ENCODE peak calls at places on chromosomes 16 and 17, in six cellular contexts. K is HepG2, P is GM12892, Z is H1, R is GM12878, O is K562. M is an unnamed sample.
A peak's percentile ranks its signal among the peaks of the same experiment; 100 is the strongest.

GRCh38 chr17:70661342-70662222 is 492.2 kb downstream of the KCNJ2 start:
- DNase-seq in K (no peak), P (no peak), Z (no peak), R (no peak), O (no peak), M (no peak)

GRCh38 chr16:15792563-15792971 is 64.3 kb downstream of the MYH11 start:
- DNase-seq in K (no peak), P (no peak), Z (no peak), R (no peak), O (no peak), M (no peak)

GRCh38 chr17:19713901-19714361 is 2.5 kb downstream of the SLC47A2 start:
- DNase-seq in K (no peak), P (peak; percentile 17), Z (no peak), R (no peak), O (no peak), M (no peak)

GRCh38 chr16:52309761-52310416 is 237.1 kb downstream of the TOX3 start:
- DNase-seq in K (no peak), P (no peak), Z (no peak), R (no peak), O (no peak), M (no peak)

GRCh38 chr17:35841505-35841904 is 27.2 kb downstream of the HEATR9 start:
- DNase-seq in K (no peak), P (no peak), Z (no peak), R (no peak), O (no peak), M (no peak)

GRCh38 chr17:79913896-79914812 is 74.9 kb upstream of the CBX4 start:
- DNase-seq in K (no peak), P (no peak), Z (no peak), R (no peak), O (no peak), M (no peak)

GRCh38 chr16:47033176-47033575 is 59.7 kb upstream of the DNAJA2 start:
- DNase-seq in K (no peak), P (no peak), Z (no peak), R (no peak), O (no peak), M (no peak)

GRCh38 chr16:8489580-8489979 is 100.7 kb downstream of the TMEM114 start:
- DNase-seq in K (no peak), P (no peak), Z (no peak), R (no peak), O (no peak), M (no peak)

GRCh38 chr17:78535285-78536197 is 41.7 kb downstream of the DNAH17 start:
- DNase-seq in K (no peak), P (no peak), Z (no peak), R (no peak), O (no peak), M (no peak)

GRCh38 chr16:85418978-85419491 is 194.1 kb upstream of the GSE1 start:
- DNase-seq in K (no peak), P (no peak), Z (no peak), R (no peak), O (no peak), M (no peak)

GRCh38 chr17:82177276-82177675 is 35.4 kb downstream of the CCDC57 start:
- DNase-seq in K (no peak), P (no peak), Z (no peak), R (no peak), O (no peak), M (no peak)

GRCh38 chr17:66748578-66748977 is 86.3 kb upstream of the CACNG5 start:
- DNase-seq in K (no peak), P (no peak), Z (no peak), R (no peak), O (no peak), M (no peak)

GRCh38 chr16:74700206-74701040 is at the start of gene MLKL:
- DNase-seq in K (peak; percentile 62), P (peak; percentile 50), Z (no peak), R (peak; percentile 11), O (peak; percentile 45), M (no peak)

GRCh38 chr17:10875984-10876555 is 38.2 kb upstream of the PIRT start:
- DNase-seq in K (peak; percentile 40), P (peak; percentile 8), Z (no peak), R (no peak), O (peak; percentile 42), M (peak; percentile 27)

GRCh38 chr17:7774037-7774659 is 56.6 kb downstream of the DNAH2 start:
- DNase-seq in K (peak; percentile 86), P (no peak), Z (no peak), R (no peak), O (no peak), M (no peak)

GRCh38 chr16:69105501-69106361 is at the start of gene HAS3:
- DNase-seq in K (peak; percentile 34), P (peak; percentile 73), Z (peak; percentile 64), R (no peak), O (peak; percentile 83), M (peak; percentile 75)

GRCh38 chr17:73198930-73199260 is 6.0 kb downstream of the COG1 start:
- DNase-seq in K (no peak), P (no peak), Z (no peak), R (no peak), O (no peak), M (no peak)

GRCh38 chr16:68233085-68233834 is 2.7 kb downstream of the ESRP2 start:
- DNase-seq in K (no peak), P (no peak), Z (no peak), R (no peak), O (no peak), M (no peak)

GRCh38 chr16:15592324-15592723 is 50.6 kb downstream of the MARF1 start:
- DNase-seq in K (no peak), P (no peak), Z (no peak), R (no peak), O (no peak), M (no peak)

GRCh38 chr17:62793919-62794665 is 14.0 kb downstream of the MARCHF10 start:
- DNase-seq in K (no peak), P (no peak), Z (no peak), R (no peak), O (no peak), M (no peak)

GRCh38 chr17:39187152-39187830 is 10.2 kb downstream of the CACNB1 start:
- DNase-seq in K (no peak), P (no peak), Z (no peak), R (no peak), O (no peak), M (no peak)
- TF ChIP-seq POLR2A in K (no peak), P (no peak), Z (no peak), R (no peak), O (no peak), M (no peak)

DNA sequence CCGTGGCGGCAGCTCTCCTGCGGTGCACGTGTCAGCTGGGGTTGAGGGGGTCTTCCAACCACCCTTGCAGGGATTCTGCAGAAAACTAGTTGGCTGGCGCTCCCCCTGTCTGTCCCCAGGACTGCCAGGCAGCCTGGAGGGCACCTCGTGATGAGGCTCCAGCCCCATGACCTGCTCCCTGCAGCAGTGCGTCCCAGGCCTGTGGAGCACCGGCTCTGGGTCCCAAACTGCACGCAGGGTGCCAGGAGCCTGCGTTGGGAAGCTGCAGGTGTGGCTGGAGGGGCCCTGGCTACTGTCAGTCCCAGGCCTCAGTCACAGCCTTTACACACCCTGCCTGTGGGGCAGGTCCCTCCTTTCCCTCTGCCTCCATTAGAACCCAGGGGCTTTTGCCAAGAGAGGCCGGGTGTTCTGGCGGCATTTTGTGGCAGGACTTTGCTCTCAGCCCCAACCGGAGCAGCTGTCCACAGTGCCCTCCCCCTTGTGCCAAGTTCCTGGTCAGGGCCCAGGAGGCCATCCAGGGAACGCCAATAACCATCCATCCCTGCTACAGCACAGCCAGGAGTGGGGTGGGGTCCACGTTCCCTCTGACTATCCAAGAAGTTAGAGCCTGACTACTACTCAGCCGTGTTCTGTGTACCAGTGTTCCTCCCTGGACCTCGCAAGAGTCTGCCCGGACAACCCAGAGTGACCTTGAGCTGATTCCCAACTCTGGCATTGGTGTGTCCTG is 9.2 kb downstream of the CHMP6 start:
- DNase-seq in K (peak; percentile 37), P (no peak), Z (no peak), R (no peak), O (no peak), M (peak; percentile 14)
- TF ChIP-seq TAF1 in K (no peak), P (no peak), Z (no peak), R (no peak), O (no peak), M (no peak)

DNA sequence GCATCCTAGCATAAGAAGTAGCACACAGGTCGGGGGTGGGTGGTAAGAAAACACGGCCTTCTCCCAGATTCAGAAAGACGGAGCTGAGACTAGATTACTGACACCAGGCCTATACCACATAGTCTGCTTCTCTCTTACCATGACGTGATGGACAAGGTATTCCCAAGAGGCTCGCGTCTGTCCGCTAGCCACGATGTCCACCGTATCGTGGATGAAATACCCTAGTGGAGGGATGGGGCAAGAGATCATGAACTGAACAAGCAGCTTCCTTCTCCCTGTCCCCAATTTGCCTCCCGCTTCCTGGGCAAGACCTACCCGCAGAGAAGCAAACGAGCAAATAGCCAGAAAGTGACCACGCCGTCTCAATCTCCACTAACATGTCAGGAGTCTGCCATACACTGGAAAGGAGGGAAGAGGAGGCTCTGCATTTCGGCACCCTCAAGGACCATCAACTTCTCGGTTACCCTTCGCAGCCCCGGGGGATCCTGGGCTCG is 820 bp downstream of the TLCD1 start:
- DNase-seq in K (peak; percentile 65), P (no peak), Z (no peak), R (no peak), O (peak; percentile 29), M (no peak)
- TF ChIP-seq POLR2A in K (peak; percentile 80), P (peak; percentile 86), Z (peak; percentile 78), R (peak; percentile 41), O (peak; percentile 93), M (peak; percentile 91)

GRCh38 chr17:50505731-50506130 is 2.5 kb upstream of the MYCBPAP start:
- DNase-seq in K (no peak), P (no peak), Z (no peak), R (no peak), O (no peak), M (no peak)

GRCh38 chr17:50506298-50506697 is 1.9 kb upstream of the MYCBPAP start:
- DNase-seq in K (no peak), P (no peak), Z (no peak), R (no peak), O (no peak), M (no peak)

GRCh38 chr17:50511058-50511457 is 2.8 kb downstream of the MYCBPAP start:
- DNase-seq in K (no peak), P (peak; percentile 73), Z (no peak), R (peak; percentile 83), O (no peak), M (peak; percentile 70)

GRCh38 chr17:50507871-50508572 is at the start of gene MYCBPAP:
- DNase-seq in K (no peak), P (peak; percentile 75), Z (peak; percentile 43), R (peak; percentile 28), O (peak; percentile 35), M (peak; percentile 86)

DNA sequence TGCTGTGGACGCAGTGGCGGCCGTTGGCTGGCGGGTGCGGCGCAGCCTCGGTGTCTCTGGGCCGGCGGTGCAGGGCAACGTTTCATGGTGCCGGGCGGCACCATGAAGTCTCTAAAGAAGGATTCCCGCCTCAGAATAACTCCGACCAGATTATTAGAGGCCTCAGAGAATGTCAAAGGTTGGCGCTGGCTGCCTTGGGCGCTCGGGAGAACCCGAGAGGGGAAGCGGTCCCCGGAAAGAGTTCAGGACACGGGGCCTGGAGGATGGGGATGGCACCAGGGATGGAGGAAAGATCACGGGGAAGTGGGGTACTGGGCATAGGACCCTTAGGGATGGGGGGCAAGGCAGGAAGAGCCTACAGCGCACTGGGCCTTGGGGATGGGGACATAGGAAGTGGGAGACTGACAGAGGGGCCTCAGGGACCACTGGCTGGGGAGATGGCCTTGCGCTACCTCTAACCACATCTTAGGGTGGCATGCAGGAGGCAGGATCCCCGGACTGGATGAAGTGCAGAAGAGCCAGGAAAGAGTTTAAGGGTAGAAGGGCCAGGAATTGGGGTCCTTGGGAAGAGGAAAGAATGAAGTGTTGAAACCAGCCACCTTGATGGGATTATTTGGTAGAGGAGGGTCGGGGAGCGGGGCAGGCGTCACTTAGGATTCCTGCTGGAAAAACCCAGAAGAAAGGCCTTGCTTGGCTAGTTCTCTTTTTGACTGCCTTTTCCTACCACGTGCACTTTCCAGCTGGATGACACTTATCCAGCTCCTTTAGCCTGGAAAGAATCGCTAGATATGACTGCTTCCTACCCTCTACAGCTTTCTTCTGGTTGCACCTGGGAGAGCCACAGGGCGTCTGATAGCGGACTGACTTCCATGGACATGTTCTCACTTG is 578 bp downstream of the MYCBPAP start:
- DNase-seq in K (no peak), P (no peak), Z (no peak), R (no peak), O (no peak), M (no peak)
- TF ChIP-seq TAF1 in K (no peak), P (no peak), Z (no peak), R (no peak), O (no peak), M (no peak)